ENCODE peak calls at places on chromosome 12, in nine cellular contexts. F, M, E, G, P, A, W, B and Z are unnamed samples.

GRCh38 chr12:80241576-80242273 is 142.4 kb downstream of the OTOGL start:
- DNase-seq in F (no peak), M (no peak), E (no peak), G (peak), P (no peak), A (no peak), W (no peak), B (no peak), Z (no peak)

GRCh38 chr12:65568517-65568916 is 255.8 kb upstream of the HMGA2 start:
- DNase-seq in F (no peak), M (no peak), E (no peak), G (peak), P (no peak), A (no peak), W (no peak), B (no peak), Z (no peak)

GRCh38 chr12:83199069-83199468 is 512.4 kb downstream of the TMTC2 start:
- DNase-seq in F (no peak), M (no peak), E (no peak), G (no peak), P (no peak), A (no peak), W (no peak), B (no peak), Z (peak)

GRCh38 chr12:58242803-58243628 is 301.6 kb downstream of the ATP23 start:
- DNase-seq in F (no peak), M (no peak), E (no peak), G (no peak), P (no peak), A (no peak), W (no peak), B (no peak), Z (no peak)

GRCh38 chr12:53078425-53079225 is 565 bp downstream of the SPRYD3 start:
- DNase-seq in F (no peak), M (no peak), E (peak), G (no peak), P (peak), A (no peak), W (peak), B (no peak), Z (no peak)

GRCh38 chr12:126719886-126720666 is 1546.9 kb upstream of the TMEM132C start:
- DNase-seq in F (no peak), M (no peak), E (no peak), G (no peak), P (no peak), A (no peak), W (no peak), B (no peak), Z (no peak)

GRCh38 chr12:104049278-104050257 is at the start of gene GLT8D2:
- DNase-seq in F (no peak), M (no peak), E (no peak), G (peak), P (no peak), A (no peak), W (peak), B (no peak), Z (peak)

GRCh38 chr12:7609480-7609879 is 56.2 kb downstream of the APOBEC1 start:
- DNase-seq in F (no peak), M (no peak), E (no peak), G (no peak), P (no peak), A (no peak), W (no peak), B (no peak), Z (no peak)

GRCh38 chr12:75976113-75976512 is 55.5 kb downstream of the PHLDA1 start:
- DNase-seq in F (no peak), M (no peak), E (no peak), G (no peak), P (no peak), A (no peak), W (no peak), B (no peak), Z (no peak)

GRCh38 chr12:71538807-71539206 is 99.2 kb downstream of the LGR5 start:
- DNase-seq in F (no peak), M (no peak), E (no peak), G (no peak), P (no peak), A (no peak), W (no peak), B (no peak), Z (no peak)

GRCh38 chr12:45601390-45601789 is 128.1 kb upstream of the ARID2 start:
- DNase-seq in F (no peak), M (no peak), E (no peak), G (no peak), P (no peak), A (no peak), W (no peak), B (no peak), Z (no peak)